ENCODE peak calls at places on chromosomes 7 and 10, in seven cellular contexts. G is KBM-7, K is NCI-H774, Y is glutamatergic neuron, H is AML-193, M is ELR, Q is H54. E is an unnamed sample.

GRCh38 chr10:33193867-33194521 is 140.5 kb downstream of the NRP1 start:
- DNase-seq in G (no peak), H (no peak), K (no peak), Q (no peak), Y (no peak), M (peak), E (no peak)

GRCh38 chr10:24255115-24255895 is 46.4 kb downstream of the KIAA1217 start:
- DNase-seq in M (no peak), Q (no peak), G (no peak), Y (no peak), H (no peak), K (no peak), E (no peak)

GRCh38 chr7:57425969-57426628 is 23.9 kb upstream of the ZNF716 start:
- DNase-seq in G (no peak), M (no peak), Q (no peak), Y (no peak), H (no peak), K (no peak), E (no peak)

GRCh38 chr7:140911746-140912145 is 13.0 kb downstream of the BRAF start:
- DNase-seq in G (no peak), Q (no peak), H (no peak), K (no peak), M (no peak), Y (no peak), E (no peak)

GRCh38 chr7:123460616-123461015 is 73.8 kb downstream of the IQUB start:
- DNase-seq in G (no peak), Q (peak), M (peak), K (no peak), Y (no peak), H (no peak), E (no peak)

GRCh38 chr7:8258166-8258565 is 3.8 kb downstream of the ICA1 start:
- DNase-seq in K (no peak), Q (no peak), G (no peak), M (no peak), H (no peak), Y (no peak), E (no peak)

GRCh38 chr7:143345428-143345900 is 17.0 kb downstream of the FAM131B start:
- DNase-seq in G (peak), Q (no peak), H (peak), Y (peak), M (no peak), K (no peak), E (no peak)

GRCh38 chr7:47697533-47697932 is 115.6 kb upstream of the TNS3 start:
- DNase-seq in Q (no peak), Y (no peak), G (no peak), K (no peak), M (no peak), H (no peak), E (no peak)

GRCh38 chr10:79053081-79053434 is 15.7 kb upstream of the ZMIZ1 start:
- DNase-seq in H (no peak), G (no peak), Q (no peak), M (no peak), K (no peak), Y (no peak), E (no peak)

GRCh38 chr7:101126651-101127459 is at the start of gene SERPINE1:
- DNase-seq in H (peak), Q (peak), M (peak), Y (no peak), K (peak), G (peak), E (peak)

GRCh38 chr7:100427762-100428198 is 723 bp downstream of the ZCWPW1 start:
- DNase-seq in K (no peak), H (no peak), M (no peak), G (no peak), Q (no peak), Y (no peak), E (no peak)

GRCh38 chr10:132319853-132320669 is 11.9 kb upstream of the LRRC27 start:
- DNase-seq in G (peak), Q (peak), Y (no peak), K (no peak), H (peak), M (peak), E (peak)

GRCh38 chr7:55953707-55954475 is 2.2 kb downstream of the MRPS17 start:
- DNase-seq in G (no peak), Q (no peak), H (no peak), Y (no peak), K (no peak), M (no peak), E (no peak)

GRCh38 chr7:4136501-4137110 is 545.5 kb upstream of the FOXK1 start:
- DNase-seq in M (no peak), H (no peak), Y (no peak), G (no peak), Q (no peak), K (no peak), E (no peak)

GRCh38 chr10:6561552-6561951 is 18.5 kb downstream of the PRKCQ start:
- DNase-seq in M (no peak), G (no peak), H (no peak), K (no peak), Q (no peak), Y (no peak), E (no peak)

GRCh38 chr10:17643339-17643754 is 604 bp upstream of the STAM start:
- DNase-seq in G (no peak), M (peak), K (peak), Q (peak), Y (peak), H (no peak), E (peak)

GRCh38 chr7:15922002-15922401 is 235.5 kb upstream of the MEOX2 start:
- DNase-seq in G (no peak), Q (no peak), M (peak), K (no peak), Y (no peak), H (no peak), E (no peak)

GRCh38 chr7:2116903-2117680 is 115.7 kb downstream of the MAD1L1 start:
- DNase-seq in H (no peak), K (no peak), Y (no peak), M (no peak), G (no peak), Q (peak), E (no peak)

GRCh38 chr10:1157615-1157933 is 101.4 kb downstream of the WDR37 start:
- DNase-seq in Q (no peak), H (no peak), Y (no peak), M (no peak), K (no peak), G (no peak), E (no peak)

GRCh38 chr7:107327986-107328569 is 141.8 kb upstream of the GPR22 start:
- DNase-seq in Y (no peak), G (no peak), K (no peak), Q (no peak), M (peak), H (no peak), E (no peak)

GRCh38 chr10:102619281-102619981 is 24.8 kb upstream of the TRIM8 start:
- DNase-seq in G (no peak), Y (no peak), H (no peak), M (no peak), Q (no peak), K (no peak), E (no peak)

GRCh38 chr7:30846378-30846777 is 65.3 kb upstream of the AQP1 start:
- DNase-seq in H (no peak), Q (no peak), M (no peak), K (no peak), G (no peak), Y (no peak), E (no peak)

GRCh38 chr10:49556723-49557122 is 17.8 kb upstream of the ERCC6 start:
- DNase-seq in Q (no peak), K (no peak), M (no peak), Y (no peak), H (no peak), G (no peak), E (no peak)

GRCh38 chr7:27242580-27243339 is at the start of gene EVX1:
- DNase-seq in K (no peak), G (peak), Q (no peak), H (no peak), Y (peak), M (peak), E (no peak)

E was measured in GDM1.